ENCODE peak calls at places on chromosomes 12 and 14, in nine cellular contexts. O is Panc1; T is CD14-positive monocyte; E is H9; S is psoas muscle; Q is cardiac fibroblast; U is adrenal gland; P is mucosa of descending colon; X is CD8-positive, alpha-beta T cell. K is an unnamed sample.

GRCh38 chr14:70666364-70666691 is 24.6 kb downstream of the TTC9 start:
- DNase-seq in O (no peak), T (no peak), E (no peak), S (no peak), Q (no peak), U (no peak), P (no peak), X (no peak), K (no peak)

GRCh38 chr12:116595186-116595585 is 36.0 kb downstream of the MAP1LC3B2 start:
- DNase-seq in O (no peak), T (no peak), E (no peak), S (no peak), Q (peak), U (no peak), P (no peak), X (no peak), K (no peak)

GRCh38 chr14:59215353-59215752 is 26.9 kb downstream of the DAAM1 start:
- DNase-seq in O (no peak), T (no peak), E (no peak), S (peak), Q (peak), U (peak), P (peak), X (no peak), K (no peak)

GRCh38 chr12:78081590-78082314 is 251.1 kb downstream of the NAV3 start:
- DNase-seq in O (no peak), T (no peak), E (no peak), S (no peak), Q (no peak), U (no peak), P (no peak), X (no peak), K (no peak)

GRCh38 chr14:73795466-73795865 is 56.2 kb upstream of the PTGR2 start:
- DNase-seq in O (no peak), T (no peak), E (no peak), S (no peak), Q (no peak), U (no peak), P (no peak), X (no peak), K (no peak)

GRCh38 chr14:23009939-23010718 is at the start of gene C14orf93:
- DNase-seq in O (peak), T (peak), E (peak), S (peak), Q (peak), U (peak), P (peak), X (peak), K (peak)

GRCh38 chr12:53622724-53623123 is 3.5 kb downstream of the ATF7 start:
- DNase-seq in O (no peak), T (no peak), E (no peak), S (no peak), Q (no peak), U (no peak), P (no peak), X (no peak), K (no peak)

GRCh38 chr12:80509781-80510556 is 65.9 kb downstream of the PTPRQ start:
- DNase-seq in O (no peak), T (no peak), E (no peak), S (no peak), Q (peak), U (no peak), P (no peak), X (no peak), K (peak)

GRCh38 chr12:96397756-96398421 is 2.4 kb downstream of the CDK17 start:
- DNase-seq in O (no peak), T (no peak), E (no peak), S (no peak), Q (peak), U (no peak), P (no peak), X (no peak), K (no peak)

DNA sequence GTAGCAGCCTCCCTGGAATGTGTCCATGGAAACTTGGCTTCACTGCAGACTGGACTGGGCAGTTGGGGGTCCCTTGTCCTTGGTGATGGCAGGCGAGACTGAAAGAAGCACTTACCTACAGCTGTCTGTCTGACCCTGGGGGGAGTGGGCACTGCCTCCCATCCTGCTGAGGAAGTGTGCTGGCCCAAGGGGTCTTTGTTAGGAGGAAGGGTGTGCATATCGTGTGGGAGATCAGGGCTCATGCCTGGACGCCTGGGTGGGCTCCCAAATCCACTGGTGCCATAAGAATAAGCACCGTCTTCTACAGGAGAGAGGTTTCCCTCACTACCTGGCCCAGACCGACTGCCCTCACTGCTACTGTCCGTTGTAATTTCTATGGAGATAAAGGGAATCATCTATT is 81.4 kb downstream of the PIWIL1 start:
- DNase-seq in O (no peak), T (no peak), E (no peak), S (no peak), Q (no peak), U (no peak), P (no peak), X (no peak), K (no peak)
- TF ChIP-seq CTCF in O (no peak), T (no peak), E (no peak), S (no peak), Q (no peak), U (no peak), P (no peak), X (no peak), K (no peak)

GRCh38 chr12:122159879-122160278 is 14.1 kb downstream of the IL31 start:
- DNase-seq in O (no peak), T (no peak), E (no peak), S (no peak), Q (no peak), U (no peak), P (no peak), X (no peak), K (no peak)
- TF ChIP-seq CTCF in O (no peak), T (no peak), E (peak), S (no peak), Q (no peak), U (no peak), P (no peak), X (no peak), K (no peak)

GRCh38 chr12:112468041-112468440 is 49.3 kb downstream of the PTPN11 start:
- DNase-seq in O (no peak), T (no peak), E (no peak), S (no peak), Q (no peak), U (no peak), P (no peak), X (no peak), K (no peak)

DNA sequence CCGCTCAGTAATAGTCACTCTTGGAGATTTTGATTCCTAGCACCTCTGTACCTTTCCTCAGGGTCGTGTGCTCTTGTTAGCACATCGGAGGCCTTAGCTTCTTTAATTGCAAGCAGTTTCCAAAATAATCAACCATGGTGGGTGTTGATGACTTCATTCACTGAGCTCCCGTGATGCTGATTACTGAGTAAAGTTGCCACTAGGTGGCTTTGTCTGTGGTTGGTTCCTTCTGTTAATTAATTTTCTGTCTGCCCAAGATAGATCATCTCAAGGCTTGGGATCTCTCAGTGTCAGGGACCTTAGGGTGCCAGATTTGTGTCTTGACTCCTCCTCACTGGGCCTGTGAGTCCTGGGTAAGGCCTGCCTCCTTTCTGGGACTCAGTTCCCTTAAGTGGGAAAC is 54.3 kb downstream of the PTPN11 start:
- DNase-seq in O (no peak), T (no peak), E (no peak), S (no peak), Q (no peak), U (no peak), P (no peak), X (no peak), K (no peak)
- TF ChIP-seq CTCF in O (peak), T (no peak), E (peak), S (no peak), Q (no peak), U (no peak), P (no peak), X (no peak), K (no peak)

GRCh38 chr14:100710391-100711116 is 16.1 kb upstream of the DLK1 start:
- DNase-seq in O (no peak), T (no peak), E (no peak), S (no peak), Q (no peak), U (no peak), P (no peak), X (no peak), K (no peak)

GRCh38 chr14:100708349-100709217 is 18.1 kb upstream of the DLK1 start:
- DNase-seq in O (no peak), T (no peak), E (peak), S (peak), Q (peak), U (peak), P (peak), X (no peak), K (peak)

GRCh38 chr14:100711117-100711462 is 15.6 kb upstream of the DLK1 start:
- DNase-seq in O (no peak), T (no peak), E (no peak), S (peak), Q (no peak), U (peak), P (no peak), X (no peak), K (no peak)

GRCh38 chr14:100709956-100710284 is 16.8 kb upstream of the DLK1 start:
- DNase-seq in O (no peak), T (no peak), E (no peak), S (no peak), Q (no peak), U (no peak), P (no peak), X (no peak), K (no peak)

GRCh38 chr14:100709252-100709955 is 17.3 kb upstream of the DLK1 start:
- DNase-seq in O (no peak), T (no peak), E (no peak), S (no peak), Q (peak), U (no peak), P (no peak), X (no peak), K (peak)
- TF ChIP-seq CTCF in O (no peak), T (peak), E (peak), S (peak), Q (no peak), U (peak), P (no peak), X (no peak), K (no peak)

GRCh38 chr14:76761198-76761848 is at the start of gene VASH1:
- DNase-seq in O (no peak), T (no peak), E (peak), S (peak), Q (peak), U (peak), P (peak), X (peak), K (peak)

GRCh38 chr14:76760331-76761197 is 704 bp upstream of the VASH1 start:
- DNase-seq in O (no peak), T (no peak), E (peak), S (no peak), Q (no peak), U (no peak), P (no peak), X (no peak), K (no peak)

GRCh38 chr14:76761849-76762616 is 765 bp downstream of the VASH1 start:
- DNase-seq in O (no peak), T (no peak), E (peak), S (no peak), Q (no peak), U (no peak), P (peak), X (no peak), K (no peak)

GRCh38 chr14:76762617-76763361 is 1.5 kb downstream of the VASH1 start:
- DNase-seq in O (no peak), T (no peak), E (peak), S (no peak), Q (no peak), U (no peak), P (no peak), X (no peak), K (no peak)

DNA sequence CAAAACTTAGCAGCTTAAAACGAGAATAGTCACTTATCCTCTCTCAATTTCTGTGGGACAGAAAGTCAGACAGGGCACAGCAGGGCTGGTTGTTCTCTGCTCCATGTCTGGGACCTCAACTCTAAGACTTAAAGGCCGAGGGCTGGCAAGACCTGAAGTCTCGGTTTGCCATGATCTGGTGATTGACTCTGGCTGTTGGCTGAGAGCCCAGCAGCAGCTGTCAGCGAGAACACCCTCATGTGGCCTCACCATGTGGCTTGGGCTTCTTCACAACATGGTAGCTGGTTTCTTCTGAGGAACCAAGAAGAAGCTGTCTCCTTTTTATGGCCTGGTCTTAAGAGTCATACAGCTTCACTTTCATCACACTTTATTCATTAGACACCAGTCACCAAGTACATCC is 1.7 kb upstream of the VASH1 start:
- DNase-seq in O (no peak), T (no peak), E (peak), S (no peak), Q (no peak), U (no peak), P (no peak), X (no peak), K (no peak)
- TF ChIP-seq CTCF in O (no peak), T (no peak), E (no peak), S (no peak), Q (no peak), U (no peak), P (no peak), X (no peak), K (no peak)